ENCODE peak calls at places on chromosomes 7 and 10, in eight cellular contexts. Z is H1; T is MM.1S; D is GM23338; S is heart right ventricle; C is CD8-positive, alpha-beta T cell; Y is A549; B is OCI-LY7. E is an unnamed sample.
A peak's percentile ranks its signal among the peaks of the same experiment; 100 is the strongest.

GRCh38 chr7:140674899-140675701 is 2.4 kb downstream of the ADCK2 start:
- DNase-seq in D (peak; percentile 75), Y (peak; percentile 60), T (peak; percentile 29), C (no peak), S (peak; percentile 41), B (peak; percentile 40), Z (no peak), E (peak; percentile 66)

GRCh38 chr10:6108631-6109443 is 20.0 kb downstream of the RBM17 start:
- DNase-seq in D (peak; percentile 90), Y (peak; percentile 57), C (peak; percentile 15), B (peak; percentile 68), T (peak; percentile 35), S (no peak), Z (no peak), E (peak; percentile 69)

GRCh38 chr10:24603333-24603732 is 120.4 kb downstream of the ARHGAP21 start:
- DNase-seq in S (no peak), Z (no peak), T (no peak), D (no peak), C (no peak), B (no peak), Y (peak; percentile 19), E (no peak)

GRCh38 chr10:22690614-22691431 is 23.6 kb downstream of the PIP4K2A start:
- DNase-seq in Z (no peak), B (no peak), C (no peak), S (no peak), Y (no peak), T (no peak), D (peak; percentile 64), E (peak; percentile 43)

GRCh38 chr7:55286666-55287065 is 78.5 kb upstream of the LANCL2 start:
- DNase-seq in S (no peak), C (no peak), D (no peak), B (no peak), Z (no peak), T (no peak), Y (no peak), E (no peak)

GRCh38 chr10:2714597-2714996 is 352.8 kb upstream of the PFKP start:
- DNase-seq in B (no peak), Y (no peak), C (no peak), D (peak; percentile 15), Z (no peak), S (no peak), T (no peak), E (no peak)

GRCh38 chr7:2082357-2083038 is 150.2 kb downstream of the MAD1L1 start:
- DNase-seq in D (no peak), C (no peak), Y (no peak), T (no peak), S (no peak), B (no peak), Z (no peak), E (no peak)

GRCh38 chr7:31516680-31517079 is 2.8 kb downstream of the ITPRID1 start:
- DNase-seq in D (no peak), C (no peak), T (no peak), B (no peak), S (no peak), Y (no peak), Z (no peak), E (no peak)

GRCh38 chr7:124101173-124101768 is 68.4 kb upstream of the TMEM229A start:
- DNase-seq in S (no peak), C (no peak), Z (no peak), B (peak; percentile 17), D (peak; percentile 67), Y (peak; percentile 31), T (peak; percentile 56), E (peak; percentile 56)

GRCh38 chr7:135355377-135356048 is 121.9 kb downstream of the STRA8 start:
- DNase-seq in Z (no peak), C (no peak), D (no peak), B (no peak), S (no peak), T (no peak), Y (peak; percentile 37), E (no peak)

GRCh38 chr10:4285121-4285520 is 500.1 kb upstream of the KLF6 start:
- DNase-seq in S (no peak), C (no peak), D (no peak), T (no peak), Y (no peak), B (no peak), Z (no peak), E (no peak)

GRCh38 chr10:124734311-124735166 is 9.6 kb downstream of the FAM53B start:
- DNase-seq in T (peak; percentile 69), S (no peak), Y (no peak), C (no peak), D (no peak), Z (peak; percentile 31), B (no peak), E (no peak)

GRCh38 chr10:132644544-132645530 is 107.2 kb downstream of the INPP5A start:
- DNase-seq in Y (no peak), C (no peak), S (no peak), Z (no peak), T (no peak), B (no peak), D (no peak), E (no peak)

GRCh38 chr7:132709971-132710567 is 133.8 kb upstream of the PLXNA4 start:
- DNase-seq in D (peak; percentile 74), C (no peak), B (peak; percentile 53), S (peak; percentile 11), T (no peak), Y (peak; percentile 25), Z (peak; percentile 63), E (peak; percentile 28)

GRCh38 chr10:78343266-78343665 is 309.6 kb downstream of the RPS24 start:
- DNase-seq in Z (no peak), Y (no peak), C (no peak), S (no peak), B (no peak), D (no peak), T (no peak), E (no peak)

GRCh38 chr10:118101501-118101900 is 54.8 kb upstream of the RAB11FIP2 start:
- DNase-seq in D (no peak), Y (no peak), C (no peak), S (no peak), B (no peak), T (no peak), Z (no peak), E (no peak)

GRCh38 chr7:66283003-66283920 is 78.1 kb downstream of the TPST1 start:
- DNase-seq in Y (peak; percentile 52), Z (no peak), D (no peak), B (no peak), S (no peak), T (no peak), C (no peak), E (no peak)

GRCh38 chr7:86918245-86918644 is 141.2 kb downstream of the ELAPOR2 start:
- DNase-seq in Z (no peak), T (no peak), S (no peak), Y (no peak), B (no peak), C (no peak), D (peak; percentile 37), E (no peak)

GRCh38 chr7:71618281-71618680 is 486.3 kb downstream of the GALNT17 start:
- DNase-seq in C (no peak), Y (no peak), D (no peak), T (no peak), B (no peak), Z (no peak), S (no peak), E (no peak)

GRCh38 chr7:82007315-82007714 is 237.5 kb upstream of the HGF start:
- DNase-seq in Z (no peak), B (no peak), Y (no peak), S (no peak), C (no peak), D (no peak), T (no peak), E (no peak)

GRCh38 chr7:152663926-152664325 is 12.0 kb downstream of the XRCC2 start:
- DNase-seq in Y (no peak), C (no peak), S (no peak), D (no peak), Z (no peak), B (no peak), T (no peak), E (no peak)

GRCh38 chr7:130852867-130853266 is 118.9 kb upstream of the KLF14 start:
- DNase-seq in B (no peak), D (no peak), T (no peak), C (no peak), S (no peak), Y (no peak), Z (no peak), E (no peak)
- H3K4me1 ChIP-seq in B (no peaks in the 10 kb centered on the region), D (no peaks in the 10 kb centered on the region), T (no peaks in the 10 kb centered on the region), C (no peaks in the 10 kb centered on the region), S (no peaks in the 10 kb centered on the region), Y (peaks cover 43% of the 10 kb centered on the region), Z (no peaks in the 10 kb centered on the region), E (no peaks in the 10 kb centered on the region)

GRCh38 chr10:127813290-127813689 is 76.3 kb downstream of the FOXI2 start:
- DNase-seq in Y (no peak), D (peak; percentile 63), T (peak; percentile 22), B (no peak), Z (no peak), C (no peak), S (no peak), E (peak; percentile 28)
- TF ChIP-seq CTCF in Y (peak; percentile 17), D (peak; percentile 69), T (peak; percentile 44), B (peak; percentile 19), Z (peak; percentile 59), C (no peak), S (peak; percentile 16), E (peak; percentile 62)

DNA sequence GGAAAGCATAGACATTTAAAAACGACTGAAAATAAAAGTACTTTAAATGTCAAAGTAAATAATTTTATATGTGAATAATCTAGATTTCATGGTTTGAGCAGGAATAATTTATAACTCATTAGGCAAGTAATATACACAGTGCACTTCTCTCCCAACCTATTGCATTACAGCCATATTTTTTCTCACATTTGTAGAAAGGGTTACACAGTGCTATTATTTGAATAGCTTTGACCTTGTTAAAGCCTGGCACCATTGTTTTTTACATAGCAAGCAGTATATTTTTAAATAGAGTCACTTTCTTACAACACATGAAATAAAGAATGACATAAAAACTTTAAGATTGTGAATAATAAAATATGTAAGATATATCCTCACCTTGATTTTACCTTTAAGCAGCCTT is 969 bp downstream of the PPP1R3A start:
- DNase-seq in Y (no peak), B (no peak), S (no peak), D (no peak), Z (no peak), T (no peak), C (no peak), E (no peak)
- H3K27ac ChIP-seq in Y (no peak overlapping the region), B (no peak overlapping the region), S (peak overlapping the region; percentile 90), D (no peak overlapping the region), Z (no peak overlapping the region), T (no peak overlapping the region), C (no peak overlapping the region), E (no peak overlapping the region)

GRCh38 chr7:131538791-131539179 is 17.6 kb downstream of the PODXL start:
- DNase-seq in C (no peak), D (no peak), S (peak; percentile 50), Z (no peak), B (no peak), Y (no peak), T (no peak), E (peak; percentile 66)

GRCh38 chr7:131543298-131543697 is 13.1 kb downstream of the PODXL start:
- DNase-seq in B (no peak), T (no peak), Z (no peak), D (no peak), Y (no peak), C (no peak), S (no peak), E (no peak)

GRCh38 chr7:131538071-131538790 is 18.2 kb downstream of the PODXL start:
- DNase-seq in C (no peak), Z (no peak), T (no peak), S (no peak), Y (peak; percentile 72), D (peak; percentile 61), B (no peak), E (no peak)

GRCh38 chr7:131537581-131537980 is 18.8 kb downstream of the PODXL start:
- DNase-seq in D (no peak), T (no peak), Y (no peak), C (no peak), Z (no peak), S (no peak), B (no peak), E (no peak)

GRCh38 chr7:131540491-131541162 is 15.8 kb downstream of the PODXL start:
- DNase-seq in T (no peak), Z (no peak), S (peak; percentile 62), C (no peak), B (no peak), Y (peak; percentile 48), D (no peak), E (no peak)
- H3K4me1 ChIP-seq in T (no peaks in the 10 kb centered on the region), Z (peaks cover 34% of the 10 kb centered on the region), S (peaks cover 98% of the 10 kb centered on the region), C (no peaks in the 10 kb centered on the region), B (no peaks in the 10 kb centered on the region), Y (peaks cover 46% of the 10 kb centered on the region), D (peaks cover 97% of the 10 kb centered on the region), E (peaks cover 19% of the 10 kb centered on the region)

E was measured in neural progenitor cell.